ENCODE peak calls at places on chromosome 7, in ten cellular contexts. V is CD8-positive, alpha-beta memory T cell; S is mesenchymal stem cell; G is colonic mucosa; R is SJSA1; B is psoas muscle; J is IMR-90; N is tibial nerve; W is cardiac muscle cell; Q is neuronal stem cell. I is an unnamed sample. For H3K27me3 and H3K36me3, the result is how much of the 10 kb centered on the place peaks cover.

GRCh38 chr7:129752760-129753159 is 141.2 kb downstream of the NRF1 start:
- DNase-seq in S (no peak), N (no peak), V (no peak), B (no peak), G (no peak), J (no peak), Q (no peak), W (no peak), R (no peak), I (no peak)

GRCh38 chr7:143322646-143323343 is 6.9 kb downstream of the CLCN1 start:
- DNase-seq in Q (no peak), N (peak), B (peak), G (no peak), R (no peak), W (no peak), J (no peak), V (no peak), S (peak), I (no peak)

GRCh38 chr7:79553811-79554555 is 100.5 kb upstream of the MAGI2 start:
- DNase-seq in S (peak), W (peak), Q (no peak), N (no peak), J (peak), R (no peak), G (no peak), B (no peak), V (no peak), I (no peak)

GRCh38 chr7:10022957-10023356 is 950.7 kb upstream of the PHF14 start:
- DNase-seq in J (no peak), W (no peak), G (no peak), S (peak), V (no peak), N (peak), B (no peak), R (no peak), Q (peak), I (no peak)

GRCh38 chr7:8303904-8304528 is 42.0 kb upstream of the ICA1 start:
- DNase-seq in J (no peak), G (no peak), S (no peak), Q (no peak), W (no peak), N (no peak), V (no peak), B (no peak), R (no peak), I (no peak)

GRCh38 chr7:128203047-128203491 is 38.0 kb upstream of the LEP start:
- DNase-seq in W (no peak), S (no peak), G (no peak), R (peak), V (no peak), J (no peak), N (no peak), Q (no peak), B (no peak), I (no peak)

GRCh38 chr7:28853150-28853549 is 105.0 kb downstream of the TRIL start:
- DNase-seq in N (peak), Q (no peak), G (no peak), S (peak), V (no peak), J (no peak), B (no peak), W (no peak), R (no peak), I (no peak)

GRCh38 chr7:121398246-121398645 is 2.1 kb upstream of the FAM3C start:
- DNase-seq in V (no peak), N (no peak), R (no peak), Q (no peak), S (no peak), G (no peak), B (no peak), W (no peak), J (no peak), I (no peak)

GRCh38 chr7:142867398-142868187 is 12.7 kb downstream of the EPHB6 start:
- DNase-seq in J (no peak), B (no peak), N (no peak), W (no peak), Q (no peak), S (no peak), G (peak), V (no peak), R (peak), I (peak)

GRCh38 chr7:111677848-111678247 is 115.6 kb upstream of the IMMP2L start:
- DNase-seq in R (no peak), N (no peak), J (no peak), Q (no peak), B (no peak), S (no peak), V (no peak), W (peak), G (no peak), I (no peak)

GRCh38 chr7:4178887-4179286 is 503.2 kb upstream of the FOXK1 start:
- DNase-seq in G (no peak), S (no peak), J (no peak), W (no peak), V (no peak), Q (no peak), B (no peak), R (no peak), N (no peak), I (no peak)

GRCh38 chr7:148347981-148348380 is 242.6 kb upstream of the C7orf33 start:
- DNase-seq in J (no peak), R (no peak), N (no peak), S (no peak), G (no peak), B (no peak), Q (no peak), V (no peak), W (no peak), I (no peak)

GRCh38 chr7:69898189-69898588 is 299.9 kb downstream of the AUTS2 start:
- DNase-seq in V (no peak), J (no peak), R (no peak), N (no peak), Q (no peak), S (no peak), W (no peak), B (no peak), G (no peak), I (no peak)

GRCh38 chr7:111485981-111486380 is 76.3 kb downstream of the IMMP2L start:
- DNase-seq in S (no peak), N (no peak), R (no peak), Q (no peak), W (no peak), G (no peak), V (no peak), B (no peak), J (no peak), I (no peak)

GRCh38 chr7:137755438-137755837 is 91.3 kb downstream of the DGKI start:
- DNase-seq in V (no peak), N (no peak), R (no peak), W (no peak), J (no peak), B (no peak), G (no peak), Q (no peak), S (no peak), I (no peak)

GRCh38 chr7:27519801-27520200 is 142.9 kb downstream of the HIBADH start:
- DNase-seq in Q (no peak), N (no peak), V (no peak), R (no peak), J (no peak), S (no peak), G (no peak), B (no peak), W (no peak), I (no peak)

GRCh38 chr7:85320699-85321476 is 134.0 kb upstream of the SEMA3D start:
- DNase-seq in S (peak), R (no peak), W (no peak), V (no peak), J (no peak), N (no peak), Q (no peak), B (no peak), G (no peak), I (no peak)

GRCh38 chr7:26507375-26508068 is 215.9 kb downstream of the SNX10 start:
- DNase-seq in B (no peak), J (no peak), W (no peak), G (no peak), Q (no peak), V (no peak), N (no peak), S (no peak), R (no peak), I (no peak)

GRCh38 chr7:34036972-34037792 is 131.8 kb downstream of the BMPER start:
- DNase-seq in V (no peak), S (no peak), R (no peak), J (no peak), N (no peak), Q (no peak), G (no peak), B (no peak), W (no peak), I (no peak)

GRCh38 chr7:45645141-45645969 is 71.2 kb downstream of the ADCY1 start:
- DNase-seq in N (no peak), G (no peak), W (no peak), B (no peak), J (no peak), Q (no peak), R (no peak), S (no peak), V (no peak), I (no peak)

GRCh38 chr7:326845-327304 is 36.9 kb downstream of the FOXL3 start:
- DNase-seq in Q (no peak), G (peak), B (no peak), N (no peak), W (peak), J (peak), R (no peak), V (no peak), S (no peak), I (no peak)

GRCh38 chr7:44467217-44467548 is 23.3 kb downstream of the NUDCD3 start:
- DNase-seq in N (no peak), Q (no peak), V (no peak), G (no peak), S (no peak), W (no peak), R (no peak), B (no peak), J (no peak), I (no peak)

GRCh38 chr7:44470628-44471245 is 19.7 kb downstream of the NUDCD3 start:
- DNase-seq in B (no peak), R (no peak), W (no peak), Q (no peak), J (no peak), N (no peak), S (no peak), V (no peak), G (no peak), I (no peak)

GRCh38 chr7:44470080-44470479 is 20.4 kb downstream of the NUDCD3 start:
- DNase-seq in B (no peak), S (peak), R (no peak), J (peak), Q (no peak), N (no peak), G (no peak), V (no peak), W (peak), I (no peak)

GRCh38 chr7:44471436-44471835 is 19.0 kb downstream of the NUDCD3 start:
- DNase-seq in S (no peak), V (no peak), W (no peak), N (no peak), B (no peak), R (no peak), Q (no peak), J (no peak), G (no peak), I (no peak)

GRCh38 chr7:44469461-44469860 is 21.0 kb downstream of the NUDCD3 start:
- DNase-seq in V (no peak), S (peak), R (no peak), N (no peak), B (no peak), W (no peak), G (no peak), J (no peak), Q (no peak), I (no peak)
- H3K27ac ChIP-seq in V (no peak), S (peak), R (no peak), N (no peak), B (peak), W (peak), G (no peak), J (no peak), Q (no peak), I (no peak)

GRCh38 chr7:157901166-157901565 is 564.4 kb downstream of the DNAJB6 start:
- DNase-seq in J (no peak), B (no peak), N (no peak), W (no peak), S (no peak), R (no peak), V (no peak), Q (no peak), G (no peak), I (no peak)
- H3K27me3 ChIP-seq in J (under half), B (under half), N (under half), W (under half), S (under half), R (under half), V (under half), Q (under half), G (under half), I (under half)

DNA sequence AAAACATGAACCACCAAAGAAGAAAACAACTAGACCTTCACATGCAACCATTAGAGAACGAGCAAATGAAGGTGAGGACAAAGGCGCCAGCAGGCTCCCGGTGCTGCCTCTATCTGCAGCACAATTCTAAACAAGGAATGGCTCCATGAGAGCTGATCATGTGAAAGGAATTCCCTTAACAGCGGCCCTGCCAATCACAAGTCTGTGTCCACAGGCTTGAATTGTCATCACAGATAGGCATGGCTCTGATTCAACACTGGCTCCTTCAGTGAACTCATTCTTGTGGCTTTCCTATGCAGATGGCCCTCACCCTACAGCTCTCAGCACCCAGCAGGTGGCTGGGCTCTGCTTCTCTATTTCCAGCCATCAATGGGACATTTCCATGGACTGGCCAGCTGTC is 36.3 kb downstream of the LAMB1 start:
- DNase-seq in B (peak), Q (peak), R (peak), N (no peak), G (no peak), S (peak), J (peak), W (peak), V (no peak), I (no peak)
- H3K36me3 ChIP-seq in B (under half), Q (under half), R (half or more), N (under half), G (under half), S (half or more), J (half or more), W (under half), V (under half), I (under half)

GRCh38 chr7:139680676-139681462 is 96.9 kb downstream of the HIPK2 start:
- DNase-seq in R (peak), J (peak), W (peak), G (no peak), B (peak), S (peak), N (peak), Q (no peak), V (no peak), I (no peak)

GRCh38 chr7:139681463-139681755 is 96.4 kb downstream of the HIPK2 start:
- DNase-seq in W (no peak), V (no peak), J (no peak), R (no peak), B (no peak), N (no peak), Q (no peak), S (no peak), G (no peak), I (no peak)

GRCh38 chr7:139683137-139683871 is 94.5 kb downstream of the HIPK2 start:
- DNase-seq in N (no peak), J (peak), Q (no peak), S (peak), R (peak), G (no peak), W (peak), V (no peak), B (no peak), I (no peak)

GRCh38 chr7:139682136-139683013 is 95.4 kb downstream of the HIPK2 start:
- DNase-seq in B (no peak), N (no peak), Q (no peak), S (peak), R (peak), G (no peak), J (peak), V (no peak), W (peak), I (no peak)

DNA sequence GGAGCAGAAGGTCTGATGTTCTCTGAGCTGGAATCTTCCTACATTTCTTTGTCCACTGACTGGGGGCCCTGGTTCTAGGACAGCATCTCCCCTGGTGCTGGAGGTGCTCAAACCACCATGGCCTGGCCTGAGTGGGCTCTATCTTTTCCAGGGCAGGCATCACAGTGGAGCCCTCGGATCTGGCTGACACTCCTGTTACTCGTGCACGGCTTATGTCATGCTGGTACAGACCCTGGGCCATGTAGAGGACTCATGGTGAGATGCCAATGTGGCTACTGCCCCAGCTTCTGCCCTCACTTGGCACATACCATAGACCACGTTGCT is 96.0 kb downstream of the HIPK2 start:
- DNase-seq in S (no peak), W (no peak), J (no peak), N (no peak), V (no peak), B (no peak), R (no peak), Q (no peak), G (no peak), I (no peak)
- H3K27ac ChIP-seq in S (peak), W (peak), J (peak), N (no peak), V (no peak), B (peak), R (peak), Q (no peak), G (no peak), I (no peak)

GRCh38 chr7:38727184-38727940 is 96.2 kb upstream of the AMPH start:
- DNase-seq in R (no peak), V (no peak), N (no peak), B (no peak), G (no peak), W (no peak), S (no peak), Q (no peak), J (no peak), I (no peak)
- H3K27me3 ChIP-seq in R (under half), V (under half), N (under half), B (under half), G (under half), W (under half), S (under half), Q (under half), J (under half), I (under half)

GRCh38 chr7:103316378-103316941 is 19.2 kb downstream of the PMPCB start:
- DNase-seq in N (no peak), S (no peak), J (no peak), W (no peak), Q (no peak), G (no peak), B (no peak), R (no peak), V (no peak), I (no peak)
- H3K36me3 ChIP-seq in N (under half), S (under half), J (half or more), W (half or more), Q (half or more), G (under half), B (half or more), R (half or more), V (half or more), I (half or more)

DNA sequence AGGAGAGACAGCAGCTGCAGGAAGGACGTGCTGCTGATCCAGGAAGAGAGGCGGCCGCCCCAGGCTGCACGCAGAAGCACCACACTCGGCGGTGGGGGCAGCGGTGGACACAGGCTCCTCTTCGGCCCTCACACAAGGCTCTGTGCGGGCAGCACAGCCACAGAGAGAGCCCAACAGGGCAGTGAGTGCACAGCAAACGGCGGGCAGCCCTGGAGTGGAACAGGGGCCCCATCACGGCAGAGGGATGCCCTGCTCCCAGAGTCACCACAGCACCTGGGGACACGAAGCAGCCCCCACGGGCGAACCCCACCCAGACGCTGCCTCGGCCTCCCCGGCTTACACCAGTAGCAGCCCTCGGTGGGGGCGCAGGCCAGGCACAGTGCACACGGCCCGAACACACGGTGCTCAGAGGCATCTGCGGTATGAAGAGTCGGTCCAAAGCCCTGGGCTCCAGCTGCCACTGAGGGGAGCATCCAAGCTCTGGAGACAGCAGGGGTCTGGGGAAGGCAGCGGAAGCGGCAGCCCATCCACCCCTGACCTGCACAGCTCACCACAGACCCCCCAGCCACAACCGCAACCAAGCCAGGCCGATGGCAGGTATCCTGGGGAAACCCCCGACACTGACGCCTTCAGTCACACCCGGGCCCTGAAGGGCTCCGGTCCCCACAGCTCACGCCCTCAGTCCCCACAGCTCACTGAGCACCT is 16.8 kb downstream of the NUDT1 start:
- DNase-seq in R (no peak), V (no peak), J (no peak), Q (no peak), G (no peak), B (no peak), N (no peak), W (no peak), S (no peak), I (no peak)
- H3K27ac ChIP-seq in R (no peak), V (no peak), J (no peak), Q (no peak), G (no peak), B (no peak), N (no peak), W (no peak), S (no peak), I (no peak)

I was measured in naive thymus-derived CD4-positive, alpha-beta T cell.